ENCODE peak calls at places on chromosome 21, in four cellular contexts. X is GM06990, U is ACHN, N is activated T-helper 1 cell treated with Interleukin-2 at 50 U/mL for 16 hours. Q is an unnamed sample.

GRCh38 chr21:40516336-40516735 is 330.6 kb downstream of the DSCAM start:
- DNase-seq in X (no peak), U (no peak), N (no peak), Q (no peak)

GRCh38 chr21:43364851-43365424 is 62.0 kb downstream of the SIK1 start:
- DNase-seq in X (no peak), U (no peak), N (no peak), Q (no peak)

GRCh38 chr21:27505516-27505915 is 538.6 kb upstream of the ADAMTS5 start:
- DNase-seq in X (no peak), U (peak), N (no peak), Q (no peak)

GRCh38 chr21:34889287-34889536 is 159.9 kb downstream of the RUNX1 start:
- DNase-seq in X (no peak), U (peak), N (no peak), Q (peak)

GRCh38 chr21:42561742-42562141 is 48.1 kb downstream of the SLC37A1 start:
- DNase-seq in X (peak), U (no peak), N (no peak), Q (no peak)

GRCh38 chr21:33332143-33332542 is 7.4 kb downstream of the IFNAR1 start:
- DNase-seq in X (peak), U (no peak), N (no peak), Q (no peak)

GRCh38 chr21:41217656-41218380 is 49.9 kb downstream of the BACE2 start:
- DNase-seq in X (no peak), U (no peak), N (no peak), Q (peak)

GRCh38 chr21:42060166-42060565 is 11.0 kb upstream of the UMODL1 start:
- DNase-seq in X (no peak), U (no peak), N (no peak), Q (no peak)

GRCh38 chr21:34925597-34925996 is 123.5 kb downstream of the RUNX1 start:
- DNase-seq in X (no peak), U (no peak), N (no peak), Q (no peak)

GRCh38 chr21:43188712-43189151 is 19.9 kb downstream of the CRYAA start:
- DNase-seq in X (no peak), U (no peak), N (no peak), Q (no peak)

GRCh38 chr21:43306911-43307676 is 119.8 kb downstream of the SIK1 start:
- DNase-seq in X (peak), U (peak), N (no peak), Q (peak)

GRCh38 chr21:35014302-35015044 is 34.6 kb downstream of the RUNX1 start:
- DNase-seq in X (no peak), U (no peak), N (no peak), Q (no peak)

GRCh38 chr21:30194701-30195299 is 21.1 kb downstream of the CLDN8 start:
- DNase-seq in X (no peak), U (peak), N (no peak), Q (peak)

GRCh38 chr21:41585199-41585994 is 77.4 kb upstream of the TMPRSS2 start:
- DNase-seq in X (no peak), U (no peak), N (no peak), Q (no peak)

GRCh38 chr21:44374601-44375280 is 21.3 kb downstream of the TRPM2 start:
- DNase-seq in X (no peak), U (no peak), N (no peak), Q (no peak)

GRCh38 chr21:36635991-36636390 is 62.9 kb upstream of the SIM2 start:
- DNase-seq in X (no peak), U (no peak), N (no peak), Q (no peak)

GRCh38 chr21:45542667-45543370 is 579 bp upstream of the SLC19A1 start:
- DNase-seq in X (peak), U (no peak), N (no peak), Q (no peak)

GRCh38 chr21:32771134-32771523 is 426 bp downstream of the PAXBP1 start:
- DNase-seq in X (no peak), U (peak), N (peak), Q (peak)

GRCh38 chr21:38740131-38740530 is 65.6 kb upstream of the ETS2 start:
- DNase-seq in X (no peak), U (no peak), N (no peak), Q (no peak)

GRCh38 chr21:36640260-36641244 is 58.4 kb upstream of the SIM2 start:
- DNase-seq in X (no peak), U (no peak), N (no peak), Q (no peak)

GRCh38 chr21:31201548-31201947 is 142.5 kb downstream of the TIAM1 start:
- DNase-seq in X (peak), U (no peak), N (no peak), Q (no peak)

GRCh38 chr21:41783476-41784150 is 16.8 kb upstream of the RIPK4 start:
- DNase-seq in X (no peak), U (no peak), N (no peak), Q (peak)

GRCh38 chr21:45811136-45811535 is 167.6 kb downstream of the PCBP3 start:
- DNase-seq in X (no peak), U (no peak), N (no peak), Q (no peak)

GRCh38 chr21:16199539-16199938 is 469.8 kb downstream of the USP25 start:
- DNase-seq in X (peak), U (no peak), N (no peak), Q (no peak)

GRCh38 chr21:28283652-28284490 is 708.8 kb downstream of the LTN1 start:
- DNase-seq in X (no peak), U (no peak), N (no peak), Q (no peak)

GRCh38 chr21:26405735-26406361 is 167.2 kb downstream of the CYYR1 start:
- DNase-seq in X (no peak), U (peak), N (no peak), Q (peak)

GRCh38 chr21:26441081-26441610 is 131.9 kb downstream of the CYYR1 start:
- DNase-seq in X (no peak), U (no peak), N (no peak), Q (no peak)

GRCh38 chr21:16633851-16634521 is 878.9 kb upstream of the CXADR start:
- DNase-seq in X (no peak), U (no peak), N (no peak), Q (no peak)

GRCh38 chr21:16071082-16071481 is 341.3 kb downstream of the USP25 start:
- DNase-seq in X (no peak), U (no peak), N (no peak), Q (no peak)

GRCh38 chr21:45589686-45590245 is 47.5 kb upstream of the SLC19A1 start:
- DNase-seq in X (no peak), U (no peak), N (no peak), Q (no peak)

GRCh38 chr21:33971492-33972013 is 55.9 kb upstream of the ATP5PO start:
- DNase-seq in X (no peak), U (peak), N (no peak), Q (peak)

GRCh38 chr21:26544208-26544607 is 28.9 kb downstream of the CYYR1 start:
- DNase-seq in X (no peak), U (no peak), N (no peak), Q (no peak)

GRCh38 chr21:45554477-45555175 is 12.4 kb upstream of the SLC19A1 start:
- DNase-seq in X (peak), U (peak), N (peak), Q (peak)

Q was measured in SW480.